ENCODE peak calls at places on chromosome 1, in six cellular contexts. K, R, L, E, W and J are unnamed samples.

GRCh38 chr1:22745675-22746585 is 35.3 kb downstream of the EPHB2 start:
- DNase-seq in R (no peak), E (peak), W (peak), L (no peak), K (no peak), J (no peak)

GRCh38 chr1:74193908-74194307 is 4.1 kb downstream of the LRRIQ3 start:
- DNase-seq in R (no peak), L (no peak), K (no peak), W (no peak), E (peak), J (no peak)

GRCh38 chr1:11967028-11967547 is 13.2 kb upstream of the MFN2 start:
- DNase-seq in W (peak), E (peak), R (no peak), K (no peak), L (peak), J (no peak)

GRCh38 chr1:116147114-116147510 is 35.9 kb downstream of the MAB21L3 start:
- DNase-seq in L (no peak), K (no peak), W (no peak), E (no peak), R (no peak), J (no peak)

GRCh38 chr1:211606914-211607751 is 28.2 kb upstream of the SLC30A1 start:
- DNase-seq in E (peak), K (peak), L (no peak), R (peak), W (peak), J (no peak)

GRCh38 chr1:150753416-150753815 is 12.2 kb downstream of the CTSS start:
- DNase-seq in E (no peak), W (no peak), K (no peak), R (no peak), L (no peak), J (no peak)

GRCh38 chr1:23548704-23549143 is 10.6 kb downstream of the ID3 start:
- DNase-seq in R (peak), K (peak), E (no peak), W (peak), L (no peak), J (no peak)

GRCh38 chr1:244731651-244732050 is 78.7 kb downstream of the DESI2 start:
- DNase-seq in L (no peak), K (no peak), R (no peak), W (no peak), E (no peak), J (no peak)

GRCh38 chr1:24366707-24367106 is 46.9 kb downstream of the STPG1 start:
- DNase-seq in R (no peak), K (no peak), L (no peak), W (no peak), E (no peak), J (no peak)

GRCh38 chr1:220243947-220244346 is 28.3 kb downstream of the RAB3GAP2 start:
- DNase-seq in R (no peak), W (no peak), E (no peak), L (no peak), K (no peak), J (no peak)

GRCh38 chr1:216887032-216887431 is 163.8 kb upstream of the ESRRG start:
- DNase-seq in L (no peak), E (peak), R (no peak), W (no peak), K (no peak), J (no peak)

DNA sequence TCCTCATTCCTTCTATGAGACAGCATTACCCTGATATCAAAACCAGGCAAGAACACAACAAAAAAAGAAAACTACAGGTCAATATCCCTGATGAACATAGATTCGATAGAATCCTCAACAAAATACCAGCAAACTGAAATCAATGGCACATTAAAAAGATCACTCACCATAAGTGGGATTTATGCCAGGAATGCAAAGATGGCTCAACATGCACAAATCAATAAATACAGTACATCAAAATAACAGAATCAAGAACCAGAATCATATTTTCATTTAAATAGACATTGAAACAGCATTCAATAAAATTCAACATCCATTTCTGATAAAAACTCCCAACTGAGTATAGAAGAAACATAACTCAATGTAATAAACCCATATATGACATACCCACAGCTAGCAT is 36.5 kb downstream of the FAF1 start:
- DNase-seq in E (no peak), L (no peak), W (no peak), R (no peak), K (no peak), J (no peak)
- TF ChIP-seq CTCF in E (no peak), L (no peak), W (no peak), R (no peak), K (no peak), J (no peak)

DNA sequence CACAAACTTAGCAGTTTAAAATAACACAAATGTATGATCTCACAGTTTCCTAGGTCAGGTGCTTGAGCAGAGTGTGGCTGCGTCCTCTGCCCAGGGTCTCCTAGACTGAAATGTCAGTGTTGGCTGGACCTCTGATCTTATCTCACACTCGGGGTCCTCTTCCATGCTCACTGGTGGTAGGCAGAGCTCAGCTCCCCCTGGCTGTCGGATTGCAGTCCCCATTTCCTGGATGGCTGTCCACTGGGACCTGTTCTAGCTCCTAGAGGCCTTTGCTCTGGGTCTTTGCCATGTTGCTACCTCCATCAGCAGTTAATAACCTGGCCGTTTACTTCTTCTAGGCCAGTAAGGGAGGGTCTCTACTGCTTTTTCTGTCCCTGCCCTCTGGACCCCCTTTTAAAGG is 107.5 kb downstream of the PCNX2 start:
- DNase-seq in R (no peak), E (no peak), W (no peak), L (no peak), K (no peak), J (no peak)
- TF ChIP-seq CTCF in R (no peak), E (no peak), W (no peak), L (no peak), K (no peak), J (no peak)

GRCh38 chr1:165369255-165369848 is 12.8 kb upstream of the LMX1A start:
- DNase-seq in E (peak), W (peak), K (peak), R (peak), L (peak), J (peak)
- TF ChIP-seq CTCF in E (peak), W (peak), K (peak), R (peak), L (peak), J (peak)

GRCh38 chr1:243254927-243255790 is at the start of gene CEP170:
- DNase-seq in L (peak), K (peak), R (peak), W (peak), E (peak), J (peak)
- TF ChIP-seq CTCF in L (no peak), K (no peak), R (no peak), W (no peak), E (no peak), J (no peak)

GRCh38 chr1:44611866-44612265 is 62.4 kb downstream of the TMEM53 start:
- DNase-seq in R (no peak), K (no peak), W (no peak), E (no peak), L (no peak), J (no peak)

GRCh38 chr1:44616991-44617702 is 57.1 kb downstream of the TMEM53 start:
- DNase-seq in R (no peak), L (peak), K (no peak), W (no peak), E (peak), J (no peak)

GRCh38 chr1:44616284-44616990 is 57.8 kb downstream of the TMEM53 start:
- DNase-seq in E (no peak), R (no peak), L (no peak), W (no peak), K (no peak), J (no peak)

GRCh38 chr1:44611419-44611818 is 62.9 kb downstream of the TMEM53 start:
- DNase-seq in K (no peak), E (no peak), L (no peak), W (no peak), R (no peak), J (no peak)

GRCh38 chr1:44613932-44614331 is 60.3 kb downstream of the TMEM53 start:
- DNase-seq in L (no peak), E (no peak), R (no peak), W (no peak), K (no peak), J (no peak)
- TF ChIP-seq CTCF in L (no peak), E (no peak), R (no peak), W (no peak), K (no peak), J (no peak)

GRCh38 chr1:236854602-236854978 is 59.5 kb downstream of the MTR start:
- DNase-seq in E (no peak), R (no peak), W (no peak), L (no peak), K (no peak), J (no peak)
- TF ChIP-seq CTCF in E (no peak), R (no peak), W (no peak), L (no peak), K (no peak), J (no peak)